ENCODE peak calls at places on chromosome 5, in six cellular contexts. V, R, I, O, Q and U are unnamed samples.

GRCh38 chr5:15794117-15794985 is 294.4 kb downstream of the FBXL7 start:
- ATAC-seq in V (no peak), R (no peak), I (no peak), O (no peak), Q (no peak), U (no peak)

GRCh38 chr5:111229871-111230812 is 6.0 kb downstream of the CAMK4 start:
- ATAC-seq in V (no peak), R (no peak), I (no peak), O (peak; percentile 47), Q (no peak), U (no peak)

GRCh38 chr5:145938699-145939531 is 2.5 kb downstream of the SH3RF2 start:
- ATAC-seq in V (no peak), R (no peak), I (no peak), O (no peak), Q (no peak), U (no peak)

GRCh38 chr5:95631265-95631957 is 11.5 kb downstream of the GPR150 start:
- ATAC-seq in V (peak; percentile 41), R (no peak), I (peak; percentile 45), O (peak; percentile 14), Q (no peak), U (no peak)

GRCh38 chr5:38853753-38854470 is 8.1 kb downstream of the OSMR start:
- ATAC-seq in V (peak; percentile 70), R (peak; percentile 85), I (no peak), O (no peak), Q (no peak), U (peak; percentile 36)

GRCh38 chr5:96337048-96337781 is 95.8 kb downstream of the PCSK1 start:
- ATAC-seq in V (no peak), R (no peak), I (no peak), O (peak; percentile 80), Q (no peak), U (no peak)

GRCh38 chr5:158375531-158375930 is 516.6 kb upstream of the CLINT1 start:
- ATAC-seq in V (no peak), R (no peak), I (no peak), O (no peak), Q (no peak), U (no peak)

GRCh38 chr5:180169246-180170110 is 39.5 kb downstream of the RASGEF1C start:
- ATAC-seq in V (no peak), R (no peak), I (no peak), O (no peak), Q (no peak), U (peak; percentile 20)

GRCh38 chr5:106481375-106481774 is 1189.4 kb downstream of the EFNA5 start:
- ATAC-seq in V (no peak), R (no peak), I (no peak), O (no peak), Q (no peak), U (no peak)

GRCh38 chr5:136432705-136433104 is 67.4 kb upstream of the TRPC7 start:
- ATAC-seq in V (no peak), R (no peak), I (no peak), O (no peak), Q (no peak), U (no peak)

GRCh38 chr5:141618030-141618803 is 583 bp downstream of the DIAPH1 start:
- ATAC-seq in V (peak; percentile 63), R (peak; percentile 86), I (peak; percentile 62), O (peak; percentile 58), Q (peak; percentile 62), U (peak; percentile 30)

GRCh38 chr5:138943615-138944173 is 68.6 kb upstream of the LRRTM2 start:
- ATAC-seq in V (no peak), R (no peak), I (no peak), O (no peak), Q (peak; percentile 5), U (no peak)

GRCh38 chr5:173882632-173883031 is 5.5 kb upstream of the CPEB4 start:
- ATAC-seq in V (no peak), R (no peak), I (no peak), O (no peak), Q (no peak), U (no peak)

GRCh38 chr5:9160747-9161146 is 385.1 kb downstream of the SEMA5A start:
- ATAC-seq in V (no peak), R (no peak), I (no peak), O (no peak), Q (no peak), U (no peak)

GRCh38 chr5:145978171-145978570 is 41.8 kb downstream of the SH3RF2 start:
- ATAC-seq in V (peak; percentile 6), R (no peak), I (no peak), O (no peak), Q (no peak), U (no peak)

GRCh38 chr5:174323878-174324281 is 278.4 kb downstream of the NSG2 start:
- ATAC-seq in V (peak; percentile 78), R (no peak), I (peak; percentile 92), O (peak; percentile 91), Q (peak; percentile 57), U (no peak)

GRCh38 chr5:107607196-107607595 is 63.5 kb downstream of the EFNA5 start:
- ATAC-seq in V (no peak), R (no peak), I (no peak), O (no peak), Q (peak; percentile 78), U (no peak)

GRCh38 chr5:62780888-62781287 is 202.3 kb downstream of the LRRC70 start:
- ATAC-seq in V (peak; percentile 39), R (no peak), I (peak; percentile 29), O (no peak), Q (peak; percentile 86), U (no peak)

GRCh38 chr5:15693933-15694332 is 194.0 kb downstream of the FBXL7 start:
- ATAC-seq in V (no peak), R (no peak), I (no peak), O (no peak), Q (no peak), U (no peak)

GRCh38 chr5:35863159-35863558 is 6.5 kb downstream of the IL7R start:
- ATAC-seq in V (no peak), R (no peak), I (no peak), O (peak; percentile 87), Q (no peak), U (no peak)

GRCh38 chr5:14204785-14205321 is 61.7 kb downstream of the TRIO start:
- ATAC-seq in V (peak; percentile 78), R (peak; percentile 60), I (no peak), O (no peak), Q (peak; percentile 66), U (peak; percentile 83)

GRCh38 chr5:139050432-139050831 is 147.7 kb downstream of the SIL1 start:
- ATAC-seq in V (no peak), R (no peak), I (no peak), O (no peak), Q (no peak), U (no peak)

GRCh38 chr5:136221340-136221739 is 28.4 kb upstream of the SMIM32 start:
- ATAC-seq in V (no peak), R (no peak), I (no peak), O (no peak), Q (no peak), U (no peak)

GRCh38 chr5:135450328-135450727 is 1.8 kb downstream of the TIFAB start:
- ATAC-seq in V (peak; percentile 30), R (no peak), I (peak; percentile 37), O (no peak), Q (peak; percentile 53), U (no peak)

GRCh38 chr5:40841068-40841805 is at the start of gene CARD6:
- ATAC-seq in V (peak; percentile 83), R (peak; percentile 63), I (peak; percentile 79), O (peak; percentile 51), Q (peak; percentile 65), U (peak; percentile 39)

GRCh38 chr5:173868096-173868879 is 19.9 kb upstream of the CPEB4 start:
- ATAC-seq in V (no peak), R (no peak), I (no peak), O (no peak), Q (no peak), U (no peak)

GRCh38 chr5:168843277-168843997 is 264.3 kb upstream of the PANK3 start:
- ATAC-seq in V (no peak), R (no peak), I (no peak), O (no peak), Q (no peak), U (no peak)

GRCh38 chr5:151082976-151083651 is 2.3 kb upstream of the TNIP1 start:
- ATAC-seq in V (peak; percentile 24), R (peak; percentile 43), I (no peak), O (peak; percentile 6), Q (no peak), U (no peak)

DNA sequence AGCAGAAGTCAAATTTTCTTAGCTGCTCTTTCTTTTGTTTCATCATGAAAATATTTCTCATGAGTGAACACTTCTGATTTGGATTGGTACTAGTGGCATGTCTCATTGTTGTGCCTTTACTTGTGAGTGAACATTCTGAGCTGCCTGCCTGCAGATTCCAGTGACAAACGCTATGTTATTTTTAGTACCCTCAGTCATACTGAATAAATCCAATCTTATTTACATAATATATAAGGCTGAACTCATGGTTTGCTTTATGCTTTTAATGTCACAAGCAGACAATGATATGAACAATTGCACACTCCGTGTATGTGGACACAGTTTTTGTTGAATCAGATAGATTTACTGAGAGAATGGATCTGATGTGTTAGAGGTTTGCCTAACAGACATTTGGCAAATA is 67.8 kb downstream of the ACTBL2 start:
- ATAC-seq in V (no peak), R (no peak), I (no peak), O (no peak), Q (no peak), U (no peak)
- TF ChIP-seq EP300 in V (no peak), R (no peak), I (no peak), O (no peak), Q (no peak), U (no peak)

DNA sequence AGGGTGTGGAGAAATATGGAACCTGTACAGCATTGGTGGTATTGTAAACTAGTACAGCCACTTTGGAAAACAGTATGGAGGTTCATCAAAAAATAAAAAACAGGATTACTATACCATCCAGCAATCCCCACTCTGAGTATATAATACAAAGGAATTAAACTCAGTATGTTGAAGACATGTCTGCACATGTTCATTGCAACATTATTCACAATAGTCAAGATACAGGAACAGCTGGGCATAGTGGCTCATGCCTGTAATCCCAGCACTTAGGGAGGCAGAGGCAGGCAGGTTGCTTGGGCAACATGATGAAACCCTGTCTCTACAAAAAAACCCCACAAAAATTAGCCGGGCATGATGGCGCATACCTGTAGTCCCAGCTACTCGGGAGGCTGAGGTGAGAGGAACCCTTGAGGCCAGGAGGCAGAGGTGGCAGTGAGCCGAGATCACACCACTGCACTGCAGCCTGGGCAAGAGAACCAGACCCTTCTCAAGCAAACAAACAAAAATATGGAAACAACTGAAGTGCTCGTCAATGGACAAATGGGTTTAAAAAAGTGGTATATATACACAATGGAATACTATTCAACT is 63.6 kb downstream of the TMEM174 start:
- ATAC-seq in V (no peak), R (no peak), I (no peak), O (no peak), Q (no peak), U (no peak)
- H3K4me1 ChIP-seq in V (no peaks in the 10 kb centered on the region), R (peaks cover 20% of the 10 kb centered on the region), I (peaks cover 16% of the 10 kb centered on the region), O (no peaks in the 10 kb centered on the region), Q (no peaks in the 10 kb centered on the region), U (no peaks in the 10 kb centered on the region)

DNA sequence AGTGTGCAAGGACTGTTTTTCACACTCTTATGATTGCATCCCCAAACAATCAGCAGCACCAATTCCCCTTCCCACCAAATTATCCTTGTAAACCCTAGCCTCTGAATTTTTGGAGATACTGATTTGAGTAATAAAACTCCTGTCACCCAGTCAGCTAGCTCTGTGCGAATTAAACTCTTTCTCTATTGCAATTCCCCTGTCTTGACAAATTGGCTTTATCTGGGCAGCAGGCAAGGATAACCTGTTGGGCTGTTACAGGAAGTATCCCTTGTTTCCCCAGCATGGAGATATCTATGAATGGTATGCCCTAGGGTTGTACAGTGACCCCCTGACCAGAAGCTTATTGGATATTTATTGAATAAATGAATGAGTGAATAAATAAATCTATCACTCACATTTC is 80.8 kb downstream of the PTCD2 start:
- ATAC-seq in V (no peak), R (no peak), I (no peak), O (no peak), Q (no peak), U (no peak)
- H3K9me3 ChIP-seq in V (peaks cover 46% of the 10 kb centered on the region), R (peaks cover 14% of the 10 kb centered on the region), I (no peaks in the 10 kb centered on the region), O (peaks cover 24% of the 10 kb centered on the region), Q (peaks cover 28% of the 10 kb centered on the region), U (peaks cover 22% of the 10 kb centered on the region)

GRCh38 chr5:67941750-67942450 is 273.7 kb upstream of the PIK3R1 start:
- ATAC-seq in V (no peak), R (no peak), I (no peak), O (no peak), Q (no peak), U (peak; percentile 58)
- TF ChIP-seq EP300 in V (no peak), R (no peak), I (no peak), O (no peak), Q (no peak), U (no peak)